ENCODE peak calls at places on chromosome 12, in four cellular contexts. W is left cardiac atrium; F is RPMI8226; D is stimulated activated CD4-positive, alpha-beta T cell treated with anti-CD3 and anti-CD28 coated beads, Interleukin-4, amount 100 ng/mL, for 48 hours. S is an unnamed sample.

GRCh38 chr12:1553987-1554982 is 40.1 kb downstream of the FBXL14 start:
- DNase-seq in W (no peak), F (peak), D (peak), S (no peak)

GRCh38 chr12:1936406-1937320 is 18.2 kb upstream of the CACNA2D4 start:
- DNase-seq in W (peak), F (peak), D (no peak), S (peak)

GRCh38 chr12:12744556-12745305 is 27.6 kb downstream of the CDKN1B start:
- DNase-seq in W (no peak), F (no peak), D (no peak), S (no peak)

GRCh38 chr12:125889742-125890141 is 824.5 kb downstream of the AACS start:
- DNase-seq in W (no peak), F (no peak), D (no peak), S (no peak)

GRCh38 chr12:113425960-113426453 is 3.8 kb downstream of the SDSL start:
- DNase-seq in W (no peak), F (no peak), D (no peak), S (no peak)

GRCh38 chr12:48901278-48901677 is 24.0 kb downstream of the FKBP11 start:
- DNase-seq in W (no peak), F (no peak), D (no peak), S (no peak)

GRCh38 chr12:94941440-94941862 is 62.0 kb downstream of the NDUFA12 start:
- DNase-seq in W (peak), F (no peak), D (peak), S (peak)

GRCh38 chr12:123807670-123808069 is 45.6 kb downstream of the DNAH10 start:
- DNase-seq in W (no peak), F (no peak), D (no peak), S (no peak)

GRCh38 chr12:87596134-87596533 is 433.1 kb downstream of the C12orf50 start:
- DNase-seq in W (no peak), F (no peak), D (no peak), S (no peak)

GRCh38 chr12:50505945-50506344 is 1.2 kb downstream of the DIP2B start:
- DNase-seq in W (no peak), F (peak), D (no peak), S (no peak)

GRCh38 chr12:87266305-87266704 is 762.9 kb downstream of the C12orf50 start:
- DNase-seq in W (no peak), F (peak), D (no peak), S (no peak)

GRCh38 chr12:122094735-122095561 is 16.4 kb downstream of the MLXIP start:
- DNase-seq in W (no peak), F (peak), D (no peak), S (peak)

GRCh38 chr12:68013181-68013580 is 23.9 kb downstream of the IFNG-AS1 start:
- DNase-seq in W (no peak), F (no peak), D (no peak), S (no peak)

GRCh38 chr12:99110866-99111265 is 465.8 kb downstream of the APAF1 start:
- DNase-seq in W (no peak), F (no peak), D (no peak), S (no peak)

GRCh38 chr12:24069532-24070395 is 120.3 kb upstream of the SOX5 start:
- DNase-seq in W (no peak), F (no peak), D (no peak), S (peak)

GRCh38 chr12:109385339-109386078 is 37.8 kb downstream of the MYO1H start:
- DNase-seq in W (peak), F (peak), D (no peak), S (peak)

GRCh38 chr12:67068773-67069450 is 200.2 kb upstream of the CAND1 start:
- DNase-seq in W (peak), F (peak), D (no peak), S (no peak)

GRCh38 chr12:120833849-120834248 is 70.3 kb downstream of the SPPL3 start:
- DNase-seq in W (no peak), F (peak), D (no peak), S (no peak)

GRCh38 chr12:51855586-51856428 is 7.3 kb upstream of the FIGNL2 start:
- DNase-seq in W (peak), F (no peak), D (no peak), S (no peak)

GRCh38 chr12:69022674-69023073 is 89.7 kb upstream of the CPM start:
- DNase-seq in W (no peak), F (no peak), D (no peak), S (no peak)

GRCh38 chr12:49094104-49094948 is at the start of gene DHH:
- DNase-seq in W (peak), F (peak), D (no peak), S (no peak)

GRCh38 chr12:118541071-118541470 is 164.7 kb downstream of the SUDS3 start:
- DNase-seq in W (no peak), F (no peak), D (no peak), S (no peak)

GRCh38 chr12:42370013-42370412 is 44.0 kb downstream of the PPHLN1 start:
- DNase-seq in W (no peak), F (no peak), D (no peak), S (no peak)

GRCh38 chr12:54160807-54161480 is 27.8 kb downstream of the SMUG1 start:
- DNase-seq in W (no peak), F (no peak), D (no peak), S (peak)

GRCh38 chr12:26711072-26711471 is 121.9 kb downstream of the ITPR2 start:
- DNase-seq in W (no peak), F (no peak), D (no peak), S (no peak)